ENCODE peak calls at places on chromosomes 16 and 17, in seven cellular contexts. G is GM10248, C is GM12865, M is left lung, D is GM13976, I is BE2C, J is lower lobe of right lung. U is an unnamed sample.

GRCh38 chr17:27649929-27650328 is 18.9 kb downstream of the LGALS9 start:
- DNase-seq in G (no peak), C (no peak), M (peak), D (no peak), I (no peak), J (no peak), U (no peak)

GRCh38 chr17:77409282-77410161 is 268.8 kb downstream of the SEC14L1 start:
- DNase-seq in G (no peak), C (no peak), M (peak), D (no peak), I (no peak), J (peak), U (no peak)

GRCh38 chr16:49838361-49838638 is 17.6 kb downstream of the ZNF423 start:
- DNase-seq in G (no peak), C (no peak), M (no peak), D (no peak), I (no peak), J (no peak), U (no peak)

GRCh38 chr17:37465058-37465616 is 24.6 kb upstream of the DUSP14 start:
- DNase-seq in G (no peak), C (no peak), M (no peak), D (no peak), I (no peak), J (no peak), U (no peak)

GRCh38 chr17:47197821-47198220 is 8.7 kb upstream of the CDC27 start:
- DNase-seq in G (no peak), C (no peak), M (no peak), D (no peak), I (no peak), J (no peak), U (no peak)

GRCh38 chr17:19753049-19753444 is 4.9 kb upstream of the ALDH3A1 start:
- DNase-seq in G (no peak), C (no peak), M (peak), D (no peak), I (no peak), J (peak), U (no peak)

GRCh38 chr17:32847977-32848376 is 28.9 kb downstream of the MYO1D start:
- DNase-seq in G (no peak), C (no peak), M (no peak), D (no peak), I (no peak), J (no peak), U (no peak)

GRCh38 chr17:348692-349425 is 3.7 kb downstream of the RPH3AL start:
- DNase-seq in G (no peak), C (no peak), M (peak), D (no peak), I (no peak), J (peak), U (no peak)

GRCh38 chr16:4714996-4715395 is 19.1 kb downstream of the ANKS3 start:
- DNase-seq in G (no peak), C (no peak), M (no peak), D (no peak), I (no peak), J (no peak), U (no peak)

GRCh38 chr17:73262676-73263642 is 1.3 kb upstream of the CPSF4L start:
- DNase-seq in G (no peak), C (no peak), M (no peak), D (no peak), I (no peak), J (no peak), U (no peak)

GRCh38 chr16:69669577-69669976 is 56.8 kb downstream of the NQO1 start:
- DNase-seq in G (no peak), C (no peak), M (no peak), D (no peak), I (no peak), J (no peak), U (no peak)

GRCh38 chr17:83062011-83062817 is 17.2 kb upstream of the METRNL start:
- DNase-seq in G (no peak), C (no peak), M (peak), D (no peak), I (peak), J (peak), U (no peak)

DNA sequence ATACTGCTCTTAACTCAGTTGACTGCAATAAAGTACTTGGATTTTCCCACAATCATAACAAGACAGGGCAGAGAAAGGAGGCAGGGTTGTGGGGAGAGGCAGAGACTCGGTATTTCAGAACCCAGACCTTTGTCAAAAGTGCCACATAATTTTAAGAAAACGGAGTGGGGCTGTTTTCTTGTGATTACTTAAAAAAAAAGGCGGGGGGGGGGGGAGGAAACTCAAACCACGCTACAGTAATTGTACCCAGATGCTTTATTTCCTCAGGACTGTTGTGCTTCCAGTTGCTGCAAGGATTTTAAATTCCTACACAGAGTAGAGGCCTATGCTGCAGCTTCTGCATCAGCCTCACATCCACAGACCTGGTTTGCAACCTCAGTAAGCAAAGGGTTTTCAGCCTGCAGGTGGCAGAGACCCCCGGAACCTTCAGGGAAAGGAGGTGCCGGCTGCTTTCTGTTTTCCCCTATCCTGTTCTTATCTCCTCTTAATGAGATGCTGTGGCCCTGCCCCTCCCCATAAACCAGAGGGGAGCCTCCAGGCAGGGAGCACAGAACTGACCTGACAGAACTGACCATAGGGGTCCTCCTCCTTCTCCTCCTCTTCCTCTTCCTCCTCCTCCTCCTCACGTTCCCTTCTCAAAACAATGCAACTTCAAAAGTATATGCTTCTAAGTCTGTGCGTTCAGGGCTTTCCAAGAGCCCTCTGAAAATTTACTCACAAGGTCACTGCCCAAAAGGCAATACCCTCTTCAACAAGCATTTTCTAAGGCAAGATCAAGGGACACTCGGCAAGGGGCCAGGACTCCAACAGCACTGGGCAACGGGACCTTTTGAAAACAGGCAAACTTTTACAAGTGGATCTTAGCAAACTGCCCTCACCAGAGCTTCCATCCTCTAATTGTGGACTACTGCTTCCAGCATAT is 7.5 kb downstream of the AXIN2 start:
- DNase-seq in G (no peak), C (no peak), M (no peak), D (no peak), I (no peak), J (peak), U (no peak)
- TF ChIP-seq CTCF in G (no peak), C (no peak), M (no peak), D (no peak), I (no peak), J (no peak), U (no peak)

GRCh38 chr16:68367891-68368601 is 57.2 kb downstream of the PRMT7 start:
- DNase-seq in G (no peak), C (no peak), M (no peak), D (no peak), I (no peak), J (no peak), U (no peak)
- TF ChIP-seq CTCF in G (no peak), C (no peak), M (no peak), D (no peak), I (no peak), J (no peak), U (no peak)

GRCh38 chr16:58999751-59000150 is 265.6 kb upstream of the GOT2 start:
- DNase-seq in G (no peak), C (no peak), M (no peak), D (no peak), I (no peak), J (no peak), U (no peak)
- TF ChIP-seq CTCF in G (no peak), C (no peak), M (no peak), D (no peak), I (no peak), J (no peak), U (no peak)

GRCh38 chr17:14818469-14818868 is 446.7 kb downstream of the PMP22 start:
- DNase-seq in G (no peak), C (no peak), M (no peak), D (no peak), I (no peak), J (no peak), U (no peak)

GRCh38 chr17:14815079-14815478 is 450.0 kb downstream of the PMP22 start:
- DNase-seq in G (no peak), C (no peak), M (no peak), D (no peak), I (no peak), J (no peak), U (no peak)

GRCh38 chr17:14808425-14808824 is 456.7 kb downstream of the PMP22 start:
- DNase-seq in G (no peak), C (no peak), M (no peak), D (no peak), I (no peak), J (no peak), U (no peak)

GRCh38 chr17:14813649-14814048 is 451.5 kb downstream of the PMP22 start:
- DNase-seq in G (no peak), C (no peak), M (peak), D (no peak), I (peak), J (peak), U (peak)
- TF ChIP-seq CTCF in G (peak), C (no peak), M (peak), D (no peak), I (peak), J (peak), U (peak)

U was measured in glutamatergic neuron.